ENCODE peak calls at places on chromosome 15, in five cellular contexts. One of them, this sample, is unnamed.

GRCh38 chr15:82919231-82919886 is 33.2 kb downstream of the HOMER2 start:
- DNase-seq in stimulated activated CD8-positive, alpha-beta memory T cell treated with anti-CD3 and anti-CD28 coated beads, Interleukin-2, amount 100 ng/mL, for 1 hour: no peak
- DNase-seq in bronchial epithelial cell: peak
- DNase-seq in AG08395: no peak
- DNase-seq in activated naive CD8-positive, alpha-beta T cell treated with anti-CD3 and anti-CD28 coated beads, Interleukin-2, amount 50 U/mL, for 24 hours: no peak
- DNase-seq in this sample: no peak

GRCh38 chr15:49383266-49383665 is 39.8 kb upstream of the FGF7 start:
- DNase-seq in stimulated activated CD8-positive, alpha-beta memory T cell treated with anti-CD3 and anti-CD28 coated beads, Interleukin-2, amount 100 ng/mL, for 1 hour: no peak
- DNase-seq in activated naive CD8-positive, alpha-beta T cell treated with anti-CD3 and anti-CD28 coated beads, Interleukin-2, amount 50 U/mL, for 24 hours: no peak
- DNase-seq in bronchial epithelial cell: peak
- DNase-seq in AG08395: no peak
- DNase-seq in this sample: no peak

GRCh38 chr15:66907826-66908502 is 157.4 kb upstream of the SMAD3 start:
- DNase-seq in activated naive CD8-positive, alpha-beta T cell treated with anti-CD3 and anti-CD28 coated beads, Interleukin-2, amount 50 U/mL, for 24 hours: no peak
- DNase-seq in bronchial epithelial cell: no peak
- DNase-seq in AG08395: peak
- DNase-seq in stimulated activated CD8-positive, alpha-beta memory T cell treated with anti-CD3 and anti-CD28 coated beads, Interleukin-2, amount 100 ng/mL, for 1 hour: no peak
- DNase-seq in this sample: peak

GRCh38 chr15:74587924-74588323 is 27.7 kb upstream of the CLK3 start:
- DNase-seq in activated naive CD8-positive, alpha-beta T cell treated with anti-CD3 and anti-CD28 coated beads, Interleukin-2, amount 50 U/mL, for 24 hours: no peak
- DNase-seq in stimulated activated CD8-positive, alpha-beta memory T cell treated with anti-CD3 and anti-CD28 coated beads, Interleukin-2, amount 100 ng/mL, for 1 hour: no peak
- DNase-seq in bronchial epithelial cell: no peak
- DNase-seq in AG08395: no peak
- DNase-seq in this sample: no peak

GRCh38 chr15:26882112-26882511 is 15.2 kb downstream of the GABRA5 start:
- DNase-seq in stimulated activated CD8-positive, alpha-beta memory T cell treated with anti-CD3 and anti-CD28 coated beads, Interleukin-2, amount 100 ng/mL, for 1 hour: no peak
- DNase-seq in activated naive CD8-positive, alpha-beta T cell treated with anti-CD3 and anti-CD28 coated beads, Interleukin-2, amount 50 U/mL, for 24 hours: no peak
- DNase-seq in AG08395: no peak
- DNase-seq in bronchial epithelial cell: no peak
- DNase-seq in this sample: no peak

GRCh38 chr15:83960192-83960829 is 275.3 kb upstream of the GOLGA6L4 start:
- DNase-seq in activated naive CD8-positive, alpha-beta T cell treated with anti-CD3 and anti-CD28 coated beads, Interleukin-2, amount 50 U/mL, for 24 hours: no peak
- DNase-seq in AG08395: no peak
- DNase-seq in stimulated activated CD8-positive, alpha-beta memory T cell treated with anti-CD3 and anti-CD28 coated beads, Interleukin-2, amount 100 ng/mL, for 1 hour: no peak
- DNase-seq in bronchial epithelial cell: no peak
- DNase-seq in this sample: no peak

GRCh38 chr15:56672721-56673120 is 60.6 kb downstream of the ZNF280D start:
- DNase-seq in stimulated activated CD8-positive, alpha-beta memory T cell treated with anti-CD3 and anti-CD28 coated beads, Interleukin-2, amount 100 ng/mL, for 1 hour: no peak
- DNase-seq in bronchial epithelial cell: no peak
- DNase-seq in activated naive CD8-positive, alpha-beta T cell treated with anti-CD3 and anti-CD28 coated beads, Interleukin-2, amount 50 U/mL, for 24 hours: no peak
- DNase-seq in AG08395: no peak
- DNase-seq in this sample: no peak

GRCh38 chr15:64895285-64896065 is 16.2 kb upstream of the ANKDD1A start:
- DNase-seq in bronchial epithelial cell: no peak
- DNase-seq in activated naive CD8-positive, alpha-beta T cell treated with anti-CD3 and anti-CD28 coated beads, Interleukin-2, amount 50 U/mL, for 24 hours: peak
- DNase-seq in AG08395: peak
- DNase-seq in stimulated activated CD8-positive, alpha-beta memory T cell treated with anti-CD3 and anti-CD28 coated beads, Interleukin-2, amount 100 ng/mL, for 1 hour: no peak
- DNase-seq in this sample: peak

GRCh38 chr15:51172190-51172589 is 77.5 kb upstream of the TNFAIP8L3 start:
- DNase-seq in AG08395: peak
- DNase-seq in bronchial epithelial cell: no peak
- DNase-seq in activated naive CD8-positive, alpha-beta T cell treated with anti-CD3 and anti-CD28 coated beads, Interleukin-2, amount 50 U/mL, for 24 hours: no peak
- DNase-seq in stimulated activated CD8-positive, alpha-beta memory T cell treated with anti-CD3 and anti-CD28 coated beads, Interleukin-2, amount 100 ng/mL, for 1 hour: no peak
- DNase-seq in this sample: no peak

GRCh38 chr15:73956276-73957086 is 30.2 kb downstream of the LOXL1 start:
- DNase-seq in stimulated activated CD8-positive, alpha-beta memory T cell treated with anti-CD3 and anti-CD28 coated beads, Interleukin-2, amount 100 ng/mL, for 1 hour: no peak
- DNase-seq in bronchial epithelial cell: peak
- DNase-seq in activated naive CD8-positive, alpha-beta T cell treated with anti-CD3 and anti-CD28 coated beads, Interleukin-2, amount 50 U/mL, for 24 hours: no peak
- DNase-seq in AG08395: peak
- DNase-seq in this sample: no peak

GRCh38 chr15:85997618-85998017 is 82.1 kb upstream of the AGBL1 start:
- DNase-seq in bronchial epithelial cell: no peak
- DNase-seq in activated naive CD8-positive, alpha-beta T cell treated with anti-CD3 and anti-CD28 coated beads, Interleukin-2, amount 50 U/mL, for 24 hours: no peak
- DNase-seq in stimulated activated CD8-positive, alpha-beta memory T cell treated with anti-CD3 and anti-CD28 coated beads, Interleukin-2, amount 100 ng/mL, for 1 hour: no peak
- DNase-seq in AG08395: no peak
- DNase-seq in this sample: no peak

GRCh38 chr15:50940506-50940905 is 32.0 kb downstream of the AP4E1 start:
- DNase-seq in bronchial epithelial cell: peak
- DNase-seq in activated naive CD8-positive, alpha-beta T cell treated with anti-CD3 and anti-CD28 coated beads, Interleukin-2, amount 50 U/mL, for 24 hours: no peak
- DNase-seq in stimulated activated CD8-positive, alpha-beta memory T cell treated with anti-CD3 and anti-CD28 coated beads, Interleukin-2, amount 100 ng/mL, for 1 hour: no peak
- DNase-seq in AG08395: no peak
- DNase-seq in this sample: no peak

GRCh38 chr15:40464595-40465185 is 6.1 kb upstream of the CHST14 start:
- DNase-seq in AG08395: no peak
- DNase-seq in bronchial epithelial cell: no peak
- DNase-seq in stimulated activated CD8-positive, alpha-beta memory T cell treated with anti-CD3 and anti-CD28 coated beads, Interleukin-2, amount 100 ng/mL, for 1 hour: no peak
- DNase-seq in activated naive CD8-positive, alpha-beta T cell treated with anti-CD3 and anti-CD28 coated beads, Interleukin-2, amount 50 U/mL, for 24 hours: no peak
- DNase-seq in this sample: no peak

GRCh38 chr15:90675464-90675863 is 41.7 kb upstream of the BLM start:
- DNase-seq in activated naive CD8-positive, alpha-beta T cell treated with anti-CD3 and anti-CD28 coated beads, Interleukin-2, amount 50 U/mL, for 24 hours: no peak
- DNase-seq in stimulated activated CD8-positive, alpha-beta memory T cell treated with anti-CD3 and anti-CD28 coated beads, Interleukin-2, amount 100 ng/mL, for 1 hour: no peak
- DNase-seq in AG08395: no peak
- DNase-seq in bronchial epithelial cell: no peak
- DNase-seq in this sample: no peak

GRCh38 chr15:69303337-69304175 is 4.8 kb downstream of the PAQR5 start:
- DNase-seq in bronchial epithelial cell: no peak
- DNase-seq in activated naive CD8-positive, alpha-beta T cell treated with anti-CD3 and anti-CD28 coated beads, Interleukin-2, amount 50 U/mL, for 24 hours: no peak
- DNase-seq in stimulated activated CD8-positive, alpha-beta memory T cell treated with anti-CD3 and anti-CD28 coated beads, Interleukin-2, amount 100 ng/mL, for 1 hour: no peak
- DNase-seq in AG08395: no peak
- DNase-seq in this sample: no peak

GRCh38 chr15:67415186-67415585 is 105.7 kb upstream of the C15orf61 start:
- DNase-seq in AG08395: no peak
- DNase-seq in stimulated activated CD8-positive, alpha-beta memory T cell treated with anti-CD3 and anti-CD28 coated beads, Interleukin-2, amount 100 ng/mL, for 1 hour: no peak
- DNase-seq in bronchial epithelial cell: no peak
- DNase-seq in activated naive CD8-positive, alpha-beta T cell treated with anti-CD3 and anti-CD28 coated beads, Interleukin-2, amount 50 U/mL, for 24 hours: no peak
- DNase-seq in this sample: no peak

GRCh38 chr15:92907229-92907628 is 7.1 kb downstream of the CHD2 start:
- DNase-seq in activated naive CD8-positive, alpha-beta T cell treated with anti-CD3 and anti-CD28 coated beads, Interleukin-2, amount 50 U/mL, for 24 hours: no peak
- DNase-seq in AG08395: no peak
- DNase-seq in bronchial epithelial cell: peak
- DNase-seq in stimulated activated CD8-positive, alpha-beta memory T cell treated with anti-CD3 and anti-CD28 coated beads, Interleukin-2, amount 100 ng/mL, for 1 hour: no peak
- DNase-seq in this sample: no peak

GRCh38 chr15:40594429-40594836 is 384 bp downstream of the KNL1 start:
- DNase-seq in activated naive CD8-positive, alpha-beta T cell treated with anti-CD3 and anti-CD28 coated beads, Interleukin-2, amount 50 U/mL, for 24 hours: peak
- DNase-seq in stimulated activated CD8-positive, alpha-beta memory T cell treated with anti-CD3 and anti-CD28 coated beads, Interleukin-2, amount 100 ng/mL, for 1 hour: peak
- DNase-seq in AG08395: peak
- DNase-seq in bronchial epithelial cell: peak
- DNase-seq in this sample: peak

GRCh38 chr15:52337961-52338535 is 42.4 kb upstream of the MYO5C start:
- DNase-seq in stimulated activated CD8-positive, alpha-beta memory T cell treated with anti-CD3 and anti-CD28 coated beads, Interleukin-2, amount 100 ng/mL, for 1 hour: no peak
- DNase-seq in activated naive CD8-positive, alpha-beta T cell treated with anti-CD3 and anti-CD28 coated beads, Interleukin-2, amount 50 U/mL, for 24 hours: no peak
- DNase-seq in AG08395: no peak
- DNase-seq in bronchial epithelial cell: no peak
- DNase-seq in this sample: no peak

GRCh38 chr15:81531141-81531592 is 157.2 kb upstream of the TMC3 start:
- DNase-seq in stimulated activated CD8-positive, alpha-beta memory T cell treated with anti-CD3 and anti-CD28 coated beads, Interleukin-2, amount 100 ng/mL, for 1 hour: no peak
- DNase-seq in AG08395: no peak
- DNase-seq in activated naive CD8-positive, alpha-beta T cell treated with anti-CD3 and anti-CD28 coated beads, Interleukin-2, amount 50 U/mL, for 24 hours: no peak
- DNase-seq in bronchial epithelial cell: no peak
- DNase-seq in this sample: peak

GRCh38 chr15:70480196-70480856 is 283.0 kb downstream of the UACA start:
- DNase-seq in bronchial epithelial cell: no peak
- DNase-seq in AG08395: no peak
- DNase-seq in stimulated activated CD8-positive, alpha-beta memory T cell treated with anti-CD3 and anti-CD28 coated beads, Interleukin-2, amount 100 ng/mL, for 1 hour: peak
- DNase-seq in activated naive CD8-positive, alpha-beta T cell treated with anti-CD3 and anti-CD28 coated beads, Interleukin-2, amount 50 U/mL, for 24 hours: peak
- DNase-seq in this sample: no peak

GRCh38 chr15:46304320-46304719 is 669.5 kb downstream of the SQOR start:
- DNase-seq in bronchial epithelial cell: no peak
- DNase-seq in activated naive CD8-positive, alpha-beta T cell treated with anti-CD3 and anti-CD28 coated beads, Interleukin-2, amount 50 U/mL, for 24 hours: no peak
- DNase-seq in stimulated activated CD8-positive, alpha-beta memory T cell treated with anti-CD3 and anti-CD28 coated beads, Interleukin-2, amount 100 ng/mL, for 1 hour: no peak
- DNase-seq in AG08395: no peak
- DNase-seq in this sample: peak

GRCh38 chr15:67175643-67176071 is 78.8 kb downstream of the AAGAB start:
- DNase-seq in activated naive CD8-positive, alpha-beta T cell treated with anti-CD3 and anti-CD28 coated beads, Interleukin-2, amount 50 U/mL, for 24 hours: peak
- DNase-seq in AG08395: no peak
- DNase-seq in stimulated activated CD8-positive, alpha-beta memory T cell treated with anti-CD3 and anti-CD28 coated beads, Interleukin-2, amount 100 ng/mL, for 1 hour: no peak
- DNase-seq in bronchial epithelial cell: peak
- DNase-seq in this sample: no peak

GRCh38 chr15:48233246-48233645 is 27.1 kb downstream of the SLC12A1 start:
- DNase-seq in AG08395: no peak
- DNase-seq in stimulated activated CD8-positive, alpha-beta memory T cell treated with anti-CD3 and anti-CD28 coated beads, Interleukin-2, amount 100 ng/mL, for 1 hour: no peak
- DNase-seq in activated naive CD8-positive, alpha-beta T cell treated with anti-CD3 and anti-CD28 coated beads, Interleukin-2, amount 50 U/mL, for 24 hours: no peak
- DNase-seq in bronchial epithelial cell: no peak
- DNase-seq in this sample: no peak

GRCh38 chr15:65460948-65461347 is 38.2 kb upstream of the IGDCC4 start:
- DNase-seq in bronchial epithelial cell: peak
- DNase-seq in activated naive CD8-positive, alpha-beta T cell treated with anti-CD3 and anti-CD28 coated beads, Interleukin-2, amount 50 U/mL, for 24 hours: peak
- DNase-seq in AG08395: no peak
- DNase-seq in stimulated activated CD8-positive, alpha-beta memory T cell treated with anti-CD3 and anti-CD28 coated beads, Interleukin-2, amount 100 ng/mL, for 1 hour: no peak
- DNase-seq in this sample: no peak

GRCh38 chr15:41637086-41637485 is 23.1 kb upstream of the MGA start:
- DNase-seq in activated naive CD8-positive, alpha-beta T cell treated with anti-CD3 and anti-CD28 coated beads, Interleukin-2, amount 50 U/mL, for 24 hours: no peak
- DNase-seq in AG08395: no peak
- DNase-seq in bronchial epithelial cell: no peak
- DNase-seq in stimulated activated CD8-positive, alpha-beta memory T cell treated with anti-CD3 and anti-CD28 coated beads, Interleukin-2, amount 100 ng/mL, for 1 hour: no peak
- DNase-seq in this sample: no peak

GRCh38 chr15:71357967-71358366 is 242.7 kb downstream of the THSD4 start:
- DNase-seq in bronchial epithelial cell: no peak
- DNase-seq in stimulated activated CD8-positive, alpha-beta memory T cell treated with anti-CD3 and anti-CD28 coated beads, Interleukin-2, amount 100 ng/mL, for 1 hour: no peak
- DNase-seq in activated naive CD8-positive, alpha-beta T cell treated with anti-CD3 and anti-CD28 coated beads, Interleukin-2, amount 50 U/mL, for 24 hours: no peak
- DNase-seq in AG08395: no peak
- DNase-seq in this sample: no peak

GRCh38 chr15:33671456-33671855 is 296.8 kb upstream of the CHRM5 start:
- DNase-seq in bronchial epithelial cell: no peak
- DNase-seq in stimulated activated CD8-positive, alpha-beta memory T cell treated with anti-CD3 and anti-CD28 coated beads, Interleukin-2, amount 100 ng/mL, for 1 hour: no peak
- DNase-seq in activated naive CD8-positive, alpha-beta T cell treated with anti-CD3 and anti-CD28 coated beads, Interleukin-2, amount 50 U/mL, for 24 hours: no peak
- DNase-seq in AG08395: no peak
- DNase-seq in this sample: no peak

GRCh38 chr15:69395460-69395859 is 18.7 kb upstream of the KIF23 start:
- DNase-seq in bronchial epithelial cell: no peak
- DNase-seq in activated naive CD8-positive, alpha-beta T cell treated with anti-CD3 and anti-CD28 coated beads, Interleukin-2, amount 50 U/mL, for 24 hours: no peak
- DNase-seq in AG08395: no peak
- DNase-seq in stimulated activated CD8-positive, alpha-beta memory T cell treated with anti-CD3 and anti-CD28 coated beads, Interleukin-2, amount 100 ng/mL, for 1 hour: no peak
- DNase-seq in this sample: no peak

GRCh38 chr15:86183765-86184491 is 104.3 kb downstream of the AGBL1 start:
- DNase-seq in activated naive CD8-positive, alpha-beta T cell treated with anti-CD3 and anti-CD28 coated beads, Interleukin-2, amount 50 U/mL, for 24 hours: no peak
- DNase-seq in bronchial epithelial cell: peak
- DNase-seq in stimulated activated CD8-positive, alpha-beta memory T cell treated with anti-CD3 and anti-CD28 coated beads, Interleukin-2, amount 100 ng/mL, for 1 hour: no peak
- DNase-seq in AG08395: peak
- DNase-seq in this sample: peak

GRCh38 chr15:61621865-61622264 is 392.8 kb upstream of the RORA start:
- DNase-seq in activated naive CD8-positive, alpha-beta T cell treated with anti-CD3 and anti-CD28 coated beads, Interleukin-2, amount 50 U/mL, for 24 hours: no peak
- DNase-seq in bronchial epithelial cell: no peak
- DNase-seq in stimulated activated CD8-positive, alpha-beta memory T cell treated with anti-CD3 and anti-CD28 coated beads, Interleukin-2, amount 100 ng/mL, for 1 hour: no peak
- DNase-seq in AG08395: no peak
- DNase-seq in this sample: no peak

GRCh38 chr15:28021281-28022039 is 77.7 kb downstream of the OCA2 start:
- DNase-seq in activated naive CD8-positive, alpha-beta T cell treated with anti-CD3 and anti-CD28 coated beads, Interleukin-2, amount 50 U/mL, for 24 hours: peak
- DNase-seq in AG08395: peak
- DNase-seq in bronchial epithelial cell: peak
- DNase-seq in stimulated activated CD8-positive, alpha-beta memory T cell treated with anti-CD3 and anti-CD28 coated beads, Interleukin-2, amount 100 ng/mL, for 1 hour: no peak
- DNase-seq in this sample: peak

GRCh38 chr15:57184502-57184901 is 191.8 kb upstream of the CGNL1 start:
- DNase-seq in AG08395: no peak
- DNase-seq in stimulated activated CD8-positive, alpha-beta memory T cell treated with anti-CD3 and anti-CD28 coated beads, Interleukin-2, amount 100 ng/mL, for 1 hour: no peak
- DNase-seq in activated naive CD8-positive, alpha-beta T cell treated with anti-CD3 and anti-CD28 coated beads, Interleukin-2, amount 50 U/mL, for 24 hours: no peak
- DNase-seq in bronchial epithelial cell: no peak
- DNase-seq in this sample: no peak

GRCh38 chr15:69729167-69729748 is 276.6 kb downstream of the RPLP1 start:
- DNase-seq in stimulated activated CD8-positive, alpha-beta memory T cell treated with anti-CD3 and anti-CD28 coated beads, Interleukin-2, amount 100 ng/mL, for 1 hour: peak
- DNase-seq in AG08395: peak
- DNase-seq in bronchial epithelial cell: no peak
- DNase-seq in activated naive CD8-positive, alpha-beta T cell treated with anti-CD3 and anti-CD28 coated beads, Interleukin-2, amount 50 U/mL, for 24 hours: peak
- DNase-seq in this sample: peak